ENCODE peak calls at places on chromosomes 16 and 17, in four cellular contexts. B is spleen, G is NT2/D1, T is testis. D is an unnamed sample.

GRCh38 chr16:73034374-73034773 is 13.6 kb downstream of the ZFHX3 start:
- DNase-seq in B (no peak), G (no peak), T (no peak), D (no peak)

GRCh38 chr16:28010671-28011070 is 52.8 kb downstream of the GSG1L start:
- DNase-seq in B (no peak), G (no peak), T (no peak), D (no peak)

GRCh38 chr17:52084176-52084575 is 74.3 kb downstream of the CA10 start:
- DNase-seq in B (no peak), G (no peak), T (no peak), D (no peak)

GRCh38 chr16:81604960-81605383 is 160.4 kb downstream of the CMIP start:
- DNase-seq in B (no peak), G (no peak), T (no peak), D (no peak)

GRCh38 chr17:6420173-6420641 is 14.7 kb downstream of the AIPL1 start:
- DNase-seq in B (no peak), G (no peak), T (peak; percentile 33), D (no peak)

GRCh38 chr17:39235555-39236221 is 9.9 kb upstream of the STAC2 start:
- DNase-seq in B (peak; percentile 50), G (peak; percentile 70), T (peak; percentile 48), D (no peak)

GRCh38 chr16:84068783-84069464 is 26.3 kb upstream of the SLC38A8 start:
- DNase-seq in B (no peak), G (no peak), T (no peak), D (no peak)

GRCh38 chr17:76997981-76998531 is 129.9 kb downstream of the MGAT5B start:
- DNase-seq in B (no peak), G (no peak), T (no peak), D (no peak)

GRCh38 chr16:83402969-83403368 is 404.8 kb upstream of the HSBP1 start:
- DNase-seq in B (no peak), G (no peak), T (no peak), D (no peak)

GRCh38 chr16:2897110-2897509 is 14.1 kb downstream of the FLYWCH2 start:
- DNase-seq in B (peak; percentile 88), G (no peak), T (no peak), D (no peak)

GRCh38 chr16:25838724-25839186 is 147.0 kb downstream of the HS3ST4 start:
- DNase-seq in B (no peak), G (peak; percentile 81), T (peak; percentile 28), D (no peak)

GRCh38 chr17:66614469-66614868 is 220.4 kb upstream of the CACNG5 start:
- DNase-seq in B (no peak), G (no peak), T (no peak), D (no peak)

GRCh38 chr16:31409433-31409832 is 16.3 kb downstream of the ITGAD start:
- DNase-seq in B (no peak), G (no peak), T (no peak), D (no peak)

GRCh38 chr16:627458-628239 is 3.1 kb upstream of the WFIKKN1 start:
- DNase-seq in B (peak; percentile 74), G (no peak), T (no peak), D (peak; percentile 61)

GRCh38 chr16:89142474-89143197 is 28.9 kb upstream of the CDH15 start:
- DNase-seq in B (peak; percentile 19), G (no peak), T (no peak), D (no peak)

GRCh38 chr16:54952195-54952594 is 21.5 kb downstream of the IRX5 start:
- DNase-seq in B (no peak), G (no peak), T (no peak), D (no peak)

GRCh38 chr17:15319461-15319860 is 21.9 kb downstream of the TEKT3 start:
- DNase-seq in B (no peak), G (no peak), T (peak; percentile 25), D (no peak)

GRCh38 chr16:73976661-73977060 is 320.0 kb upstream of the PSMD7 start:
- DNase-seq in B (no peak), G (no peak), T (no peak), D (no peak)

GRCh38 chr17:45228121-45228941 is 6.6 kb downstream of the FMNL1 start:
- DNase-seq in B (peak; percentile 84), G (no peak), T (no peak), D (no peak)

GRCh38 chr16:27745348-27745747 is 195.4 kb downstream of the KATNIP start:
- DNase-seq in B (no peak), G (no peak), T (no peak), D (no peak)

GRCh38 chr16:648071-648785 is 937 bp upstream of the WDR90 start:
- DNase-seq in B (no peak), G (no peak), T (peak; percentile 46), D (no peak)

GRCh38 chr16:23186171-23186570 is 3.6 kb downstream of the SCNN1G start:
- DNase-seq in B (no peak), G (no peak), T (no peak), D (no peak)

GRCh38 chr16:3673676-3674377 is 19.3 kb downstream of the DNASE1 start:
- DNase-seq in B (no peak), G (no peak), T (no peak), D (no peak)

GRCh38 chr17:45402916-45403315 is 29.8 kb downstream of the ARHGAP27 start:
- DNase-seq in B (peak; percentile 41), G (no peak), T (no peak), D (no peak)

GRCh38 chr16:57485916-57486857 is at the start of gene DOK4:
- DNase-seq in B (peak; percentile 95), G (peak; percentile 56), T (peak; percentile 86), D (peak; percentile 91)

GRCh38 chr17:27576429-27577123 is 54.4 kb upstream of the LGALS9 start:
- DNase-seq in B (no peak), G (no peak), T (peak; percentile 26), D (no peak)

D was measured in ovary.